ENCODE peak calls at places on chromosomes 4 and X, in eight cellular contexts. One of them, this sample, is unnamed. For H3K4me1, the result is how much of the 10 kb centered on the place peaks cover.

GRCh38 chrX:4682637-4683036 is 969.2 kb upstream of the PRKX start:
- DNase-seq in HCT116: no peak
- DNase-seq in GM12878: no peak
- DNase-seq in GM23338: no peak
- DNase-seq in HepG2: no peak
- DNase-seq in K562: no peak
- DNase-seq in H1: no peak
- DNase-seq in SK-N-SH: no peak
- DNase-seq in this sample: no peak

GRCh38 chr4:76782837-76783236 is 115.1 kb downstream of the SOWAHB start:
- DNase-seq in HCT116: no peak
- DNase-seq in GM12878: no peak
- DNase-seq in GM23338: peak
- DNase-seq in HepG2: no peak
- DNase-seq in K562: no peak
- DNase-seq in H1: no peak
- DNase-seq in SK-N-SH: no peak
- DNase-seq in this sample: no peak

GRCh38 chr4:5689065-5689464 is 19.3 kb downstream of the EVC2 start:
- DNase-seq in HCT116: no peak
- DNase-seq in GM12878: no peak
- DNase-seq in GM23338: no peak
- DNase-seq in HepG2: no peak
- DNase-seq in K562: no peak
- DNase-seq in H1: no peak
- DNase-seq in SK-N-SH: no peak
- DNase-seq in this sample: no peak

GRCh38 chr4:75633846-75634245 is 3.5 kb upstream of the CDKL2 start:
- DNase-seq in HCT116: no peak
- DNase-seq in GM12878: no peak
- DNase-seq in GM23338: no peak
- DNase-seq in HepG2: no peak
- DNase-seq in K562: no peak
- DNase-seq in H1: no peak
- DNase-seq in SK-N-SH: no peak
- DNase-seq in this sample: no peak

GRCh38 chr4:158410272-158410671 is 111.4 kb upstream of the RXFP1 start:
- DNase-seq in HCT116: peak
- DNase-seq in GM12878: no peak
- DNase-seq in GM23338: peak
- DNase-seq in HepG2: no peak
- DNase-seq in K562: no peak
- DNase-seq in H1: no peak
- DNase-seq in SK-N-SH: no peak
- DNase-seq in this sample: peak

GRCh38 chrX:150236304-150236703 is 126.8 kb upstream of the MAMLD1 start:
- DNase-seq in HCT116: no peak
- DNase-seq in GM12878: no peak
- DNase-seq in GM23338: no peak
- DNase-seq in HepG2: no peak
- DNase-seq in K562: no peak
- DNase-seq in H1: peak
- DNase-seq in SK-N-SH: no peak
- DNase-seq in this sample: no peak

GRCh38 chr4:22463179-22463578 is 52.7 kb downstream of the ADGRA3 start:
- DNase-seq in HCT116: no peak
- DNase-seq in GM12878: no peak
- DNase-seq in GM23338: peak
- DNase-seq in HepG2: no peak
- DNase-seq in K562: no peak
- DNase-seq in H1: no peak
- DNase-seq in SK-N-SH: no peak
- DNase-seq in this sample: no peak

GRCh38 chr4:26029512-26030131 is 115.6 kb downstream of the SMIM20 start:
- DNase-seq in HCT116: no peak
- DNase-seq in GM12878: no peak
- DNase-seq in GM23338: no peak
- DNase-seq in HepG2: no peak
- DNase-seq in K562: no peak
- DNase-seq in H1: peak
- DNase-seq in SK-N-SH: no peak
- DNase-seq in this sample: no peak

GRCh38 chrX:96211953-96212352 is 472.7 kb upstream of the DIAPH2 start:
- DNase-seq in HCT116: no peak
- DNase-seq in GM12878: no peak
- DNase-seq in GM23338: no peak
- DNase-seq in HepG2: no peak
- DNase-seq in K562: no peak
- DNase-seq in H1: no peak
- DNase-seq in SK-N-SH: no peak
- DNase-seq in this sample: no peak

GRCh38 chr4:70715097-70715496 is 6.7 kb upstream of the RUFY3 start:
- DNase-seq in HCT116: no peak
- DNase-seq in GM12878: no peak
- DNase-seq in GM23338: no peak
- DNase-seq in HepG2: no peak
- DNase-seq in K562: no peak
- DNase-seq in H1: no peak
- DNase-seq in SK-N-SH: no peak
- DNase-seq in this sample: no peak

GRCh38 chr4:121243476-121243875 is 79.4 kb upstream of the TNIP3 start:
- DNase-seq in HCT116: no peak
- DNase-seq in GM12878: no peak
- DNase-seq in GM23338: no peak
- DNase-seq in HepG2: no peak
- DNase-seq in K562: no peak
- DNase-seq in H1: no peak
- DNase-seq in SK-N-SH: no peak
- DNase-seq in this sample: no peak

GRCh38 chrX:2548731-2549423 is 48.1 kb upstream of the DHRSX start:
- DNase-seq in HCT116: no peak
- DNase-seq in GM12878: no peak
- DNase-seq in GM23338: peak
- DNase-seq in HepG2: no peak
- DNase-seq in K562: no peak
- DNase-seq in H1: peak
- DNase-seq in SK-N-SH: no peak
- DNase-seq in this sample: no peak

GRCh38 chrX:37423864-37424569 is 74.9 kb downstream of the PRRG1 start:
- DNase-seq in HCT116: no peak
- DNase-seq in GM12878: no peak
- DNase-seq in GM23338: peak
- DNase-seq in HepG2: no peak
- DNase-seq in K562: no peak
- DNase-seq in H1: no peak
- DNase-seq in SK-N-SH: no peak
- DNase-seq in this sample: peak

GRCh38 chr4:145847764-145848163 is 90.9 kb downstream of the ZNF827 start:
- DNase-seq in HCT116: no peak
- DNase-seq in GM12878: no peak
- DNase-seq in GM23338: no peak
- DNase-seq in HepG2: no peak
- DNase-seq in K562: no peak
- DNase-seq in H1: no peak
- DNase-seq in SK-N-SH: no peak
- DNase-seq in this sample: no peak

GRCh38 chr4:110636677-110637407 is 14.0 kb upstream of the PITX2 start:
- DNase-seq in HCT116: peak
- DNase-seq in GM12878: no peak
- DNase-seq in GM23338: peak
- DNase-seq in HepG2: no peak
- DNase-seq in K562: no peak
- DNase-seq in H1: peak
- DNase-seq in SK-N-SH: no peak
- DNase-seq in this sample: no peak

GRCh38 chr4:7199771-7200441 is 7.6 kb downstream of the SORCS2 start:
- DNase-seq in HCT116: no peak
- DNase-seq in GM12878: no peak
- DNase-seq in GM23338: no peak
- DNase-seq in HepG2: no peak
- DNase-seq in K562: no peak
- DNase-seq in H1: no peak
- DNase-seq in SK-N-SH: no peak
- DNase-seq in this sample: no peak
- H3K4me1 ChIP-seq in HCT116: under half
- H3K4me1 ChIP-seq in GM12878: under half
- H3K4me1 ChIP-seq in GM23338: under half
- H3K4me1 ChIP-seq in HepG2: under half
- H3K4me1 ChIP-seq in K562: under half
- H3K4me1 ChIP-seq in H1: under half
- H3K4me1 ChIP-seq in SK-N-SH: under half
- H3K4me1 ChIP-seq in this sample: under half

DNA sequence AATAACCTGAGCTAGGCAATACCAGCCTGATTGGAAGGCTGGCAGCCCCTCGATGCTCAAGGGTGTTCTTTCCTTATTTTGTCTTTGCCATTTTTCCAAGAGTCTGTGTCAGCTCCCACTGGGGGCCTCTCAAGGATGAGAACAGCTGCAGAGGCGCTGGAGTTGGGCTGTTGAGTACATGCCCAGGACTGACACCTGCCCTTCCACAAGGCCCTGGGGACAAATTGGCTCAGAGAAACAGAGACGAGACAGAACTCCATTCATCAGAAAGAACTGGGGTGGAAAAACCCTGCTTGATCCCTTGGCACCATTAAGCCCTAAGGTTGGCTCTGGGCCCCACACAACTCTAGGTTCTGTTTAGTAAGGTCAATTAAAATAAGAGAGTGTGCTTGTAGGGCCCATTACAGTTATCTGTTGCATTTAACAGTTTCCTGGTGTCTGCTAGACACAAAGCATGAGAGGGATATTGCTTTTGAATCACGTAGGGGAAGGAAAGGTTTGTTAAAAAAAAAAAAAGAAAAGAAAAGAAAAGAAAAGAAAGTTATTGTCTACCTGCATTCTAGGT is 63.5 kb downstream of the DCX start:
- DNase-seq in HCT116: no peak
- DNase-seq in GM12878: no peak
- DNase-seq in GM23338: no peak
- DNase-seq in HepG2: no peak
- DNase-seq in K562: no peak
- DNase-seq in H1: no peak
- DNase-seq in SK-N-SH: no peak
- DNase-seq in this sample: no peak
- TF ChIP-seq POLR2AphosphoS5 in HCT116: no peak
- TF ChIP-seq POLR2AphosphoS5 in GM12878: no peak
- TF ChIP-seq POLR2AphosphoS5 in GM23338: no peak
- TF ChIP-seq POLR2AphosphoS5 in HepG2: no peak
- TF ChIP-seq POLR2AphosphoS5 in K562: no peak
- TF ChIP-seq POLR2AphosphoS5 in H1: no peak
- TF ChIP-seq POLR2AphosphoS5 in SK-N-SH: no peak
- TF ChIP-seq POLR2AphosphoS5 in this sample: no peak

GRCh38 chrX:107683124-107683895 is 55.0 kb downstream of the PRPS1 start:
- DNase-seq in HCT116: no peak
- DNase-seq in GM12878: no peak
- DNase-seq in GM23338: no peak
- DNase-seq in HepG2: no peak
- DNase-seq in K562: no peak
- DNase-seq in H1: no peak
- DNase-seq in SK-N-SH: no peak
- DNase-seq in this sample: peak
- H3K4me2 ChIP-seq in HCT116: no peak
- H3K4me2 ChIP-seq in GM12878: no peak
- H3K4me2 ChIP-seq in GM23338: no peak
- H3K4me2 ChIP-seq in HepG2: no peak
- H3K4me2 ChIP-seq in K562: no peak
- H3K4me2 ChIP-seq in H1: no peak
- H3K4me2 ChIP-seq in SK-N-SH: no peak
- H3K4me2 ChIP-seq in this sample: no peak

DNA sequence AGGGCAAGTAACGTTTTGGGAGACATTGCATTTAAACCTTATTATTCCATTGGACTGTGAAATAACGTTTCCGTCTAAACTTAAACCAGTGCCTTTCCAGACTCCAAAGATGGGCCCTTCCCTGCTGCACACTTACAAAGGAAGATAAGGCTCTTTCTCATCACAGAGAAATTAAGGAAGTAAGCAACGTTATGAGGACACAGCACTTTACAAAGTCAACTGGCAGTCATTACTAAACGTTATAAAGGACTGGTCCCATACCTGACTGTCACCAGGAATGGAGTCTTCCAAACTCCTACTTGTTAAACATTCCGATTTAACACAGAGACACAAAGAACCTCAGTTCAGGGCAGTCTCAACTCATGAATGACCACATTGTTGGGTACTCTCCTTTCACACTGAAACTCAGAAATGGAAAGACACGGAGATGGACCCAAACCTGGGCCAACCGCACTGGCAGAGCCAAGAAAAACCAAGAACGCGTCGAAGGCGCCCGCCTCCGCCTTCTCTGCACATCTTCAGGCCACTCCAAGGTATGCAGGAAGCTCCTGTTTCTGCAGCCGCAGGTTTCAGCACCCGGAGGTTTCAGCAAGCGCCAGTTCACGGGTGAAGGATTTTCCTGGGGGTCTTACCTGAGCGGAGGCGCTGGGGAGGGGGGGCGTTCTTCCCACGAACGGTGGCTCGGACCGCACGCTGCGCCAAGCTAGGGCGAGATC is 665 bp downstream of the PAPSS1 start:
- DNase-seq in HCT116: no peak
- DNase-seq in GM12878: no peak
- DNase-seq in GM23338: peak
- DNase-seq in HepG2: peak
- DNase-seq in K562: no peak
- DNase-seq in H1: no peak
- DNase-seq in SK-N-SH: no peak
- DNase-seq in this sample: peak
- H3K4me1 ChIP-seq in HCT116: under half
- H3K4me1 ChIP-seq in GM12878: under half
- H3K4me1 ChIP-seq in GM23338: under half
- H3K4me1 ChIP-seq in HepG2: half or more
- H3K4me1 ChIP-seq in K562: under half
- H3K4me1 ChIP-seq in H1: under half
- H3K4me1 ChIP-seq in SK-N-SH: under half
- H3K4me1 ChIP-seq in this sample: under half

DNA sequence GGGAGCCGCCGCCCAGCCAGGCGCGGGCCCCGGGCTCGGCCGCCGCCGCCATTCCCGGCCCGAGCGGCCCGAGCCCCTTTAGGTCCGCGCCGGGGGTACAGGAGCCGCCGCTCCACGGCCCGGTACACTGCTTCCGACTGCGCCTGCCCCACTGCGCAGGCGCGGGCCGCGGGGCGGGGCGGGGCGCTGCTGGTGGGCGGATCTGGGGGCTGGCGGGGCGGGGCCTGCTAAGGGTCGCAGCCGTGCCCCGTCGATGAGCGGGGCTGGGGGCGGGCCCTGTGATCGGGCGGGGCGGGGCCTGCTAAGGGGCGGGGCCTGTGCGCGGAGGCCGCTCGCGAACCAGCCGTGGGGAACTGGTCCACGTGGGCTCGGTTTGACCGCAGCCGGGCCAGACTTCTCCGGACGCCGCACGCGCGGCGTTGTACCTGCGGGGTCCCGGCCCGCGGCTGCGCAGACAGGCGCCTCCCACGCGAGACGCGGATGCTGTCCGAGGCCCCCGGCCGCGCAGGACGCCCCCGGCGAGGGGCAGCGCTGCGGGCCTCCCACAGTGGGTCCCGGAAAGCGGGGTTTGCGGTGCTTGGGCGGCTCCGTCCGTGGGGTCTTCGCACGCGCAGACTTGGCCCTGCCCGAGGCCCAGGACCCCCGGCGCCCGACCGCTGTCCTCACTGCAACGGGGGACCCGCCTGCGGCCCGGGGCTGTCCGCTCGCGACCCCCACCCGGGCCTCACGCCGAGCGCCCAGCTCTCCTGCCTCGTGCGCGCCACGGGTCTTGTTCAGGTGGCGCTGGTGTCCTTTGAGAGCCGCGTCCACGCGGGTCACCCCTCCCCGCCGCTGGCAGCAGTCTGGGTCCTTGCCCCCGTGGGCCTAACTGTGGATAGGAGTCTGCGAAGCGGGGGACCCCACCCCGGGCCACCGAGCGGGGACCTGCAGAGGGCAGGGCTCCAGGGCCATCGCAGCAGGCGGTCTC is at the start of gene DGKQ:
- DNase-seq in HCT116: no peak
- DNase-seq in GM12878: no peak
- DNase-seq in GM23338: peak
- DNase-seq in HepG2: peak
- DNase-seq in K562: peak
- DNase-seq in H1: peak
- DNase-seq in SK-N-SH: peak
- DNase-seq in this sample: peak
- TF ChIP-seq POLR2AphosphoS5 in HCT116: peak
- TF ChIP-seq POLR2AphosphoS5 in GM12878: no peak
- TF ChIP-seq POLR2AphosphoS5 in GM23338: peak
- TF ChIP-seq POLR2AphosphoS5 in HepG2: no peak
- TF ChIP-seq POLR2AphosphoS5 in K562: peak
- TF ChIP-seq POLR2AphosphoS5 in H1: no peak
- TF ChIP-seq POLR2AphosphoS5 in SK-N-SH: peak
- TF ChIP-seq POLR2AphosphoS5 in this sample: no peak

This sample was measured in endothelial cell of umbilical vein.